ENCODE peak calls at places on chromosomes 2 and 18, in nine cellular contexts. Q, M, O, S, K, D, W, H and C are unnamed samples.

GRCh38 chr18:51110073-51110797 is 80.2 kb downstream of the SMAD4 start:
- DNase-seq in H (peak; percentile 31), O (peak; percentile 69), Q (no peak), M (peak; percentile 5), S (peak; percentile 73), D (no peak), W (peak; percentile 20), K (peak; percentile 28), C (peak; percentile 63)

GRCh38 chr2:165833156-165833555 is 39.1 kb upstream of the GALNT3 start:
- DNase-seq in D (no peak), O (no peak), K (no peak), W (no peak), M (peak; percentile 78), Q (no peak), H (no peak), S (no peak), C (no peak)

GRCh38 chr2:205670292-205670691 is 12.0 kb upstream of the NRP2 start:
- DNase-seq in W (no peak), M (no peak), Q (no peak), H (no peak), O (no peak), D (no peak), S (no peak), K (no peak), C (no peak)

GRCh38 chr2:207184348-207184747 is 18.6 kb upstream of the KLF7 start:
- DNase-seq in S (no peak), D (no peak), K (no peak), M (peak; percentile 77), Q (no peak), W (no peak), H (no peak), O (no peak), C (no peak)

GRCh38 chr2:3769766-3770165 is 66.4 kb downstream of the DCDC2C start:
- DNase-seq in M (peak; percentile 17), O (no peak), W (no peak), K (no peak), H (no peak), Q (no peak), S (no peak), D (no peak), C (no peak)

GRCh38 chr2:95266781-95267430 is 7.3 kb upstream of the PROM2 start:
- DNase-seq in Q (no peak), K (no peak), M (no peak), W (no peak), D (no peak), S (no peak), H (no peak), O (no peak), C (no peak)

GRCh38 chr2:98086491-98087446 is at the start of gene VWA3B:
- DNase-seq in M (no peak), H (peak; percentile 60), Q (peak; percentile 46), S (peak; percentile 76), O (peak; percentile 91), W (no peak), K (peak; percentile 33), D (no peak), C (peak; percentile 64)

GRCh38 chr18:286515-287310 is 18.9 kb upstream of the THOC1 start:
- DNase-seq in H (peak; percentile 10), Q (no peak), S (no peak), W (peak; percentile 67), M (peak; percentile 42), K (no peak), D (no peak), O (no peak), C (no peak)

GRCh38 chr2:241255542-241256167 is 59.8 kb downstream of the HDLBP start:
- DNase-seq in W (no peak), Q (no peak), S (peak; percentile 52), M (no peak), O (no peak), H (no peak), D (no peak), K (peak; percentile 44), C (no peak)

GRCh38 chr2:88666576-88666975 is 24.9 kb upstream of the RPIA start:
- DNase-seq in W (no peak), K (no peak), D (no peak), S (no peak), O (no peak), H (no peak), Q (no peak), M (no peak), C (no peak)

GRCh38 chr2:241635756-241636155 is 1.2 kb downstream of the THAP4 start:
- DNase-seq in Q (no peak), W (no peak), S (no peak), K (no peak), O (no peak), H (no peak), D (no peak), M (no peak), C (no peak)

GRCh38 chr2:45612265-45612664 is 1.2 kb upstream of the SRBD1 start:
- DNase-seq in K (no peak), D (no peak), O (no peak), S (no peak), W (peak; percentile 13), H (no peak), Q (no peak), M (no peak), C (no peak)

GRCh38 chr2:109690822-109691541 is 76.8 kb downstream of the SOWAHC start:
- DNase-seq in M (peak; percentile 22), H (no peak), W (no peak), Q (no peak), K (peak; percentile 54), O (peak; percentile 84), D (no peak), S (peak; percentile 88), C (peak; percentile 59)

GRCh38 chr18:48885266-48885950 is 65.4 kb downstream of the SMAD7 start:
- DNase-seq in S (peak; percentile 52), H (no peak), K (no peak), Q (no peak), O (no peak), M (no peak), D (no peak), W (no peak), C (no peak)

GRCh38 chr2:118459425-118459824 is 371.2 kb downstream of the INSIG2 start:
- DNase-seq in Q (no peak), K (no peak), H (no peak), W (no peak), O (no peak), S (no peak), D (no peak), M (no peak), C (no peak)

GRCh38 chr2:160269803-160270570 is 69.9 kb upstream of the ITGB6 start:
- DNase-seq in S (peak; percentile 96), O (peak; percentile 84), K (peak; percentile 95), D (peak; percentile 90), M (peak; percentile 92), Q (peak; percentile 31), W (peak; percentile 92), H (peak; percentile 92), C (peak; percentile 83)
- TF ChIP-seq POLR2A in S (no peak), O (peak; percentile 62), K (peak; percentile 32), D (no peak), M (no peak), Q (no peak), W (peak; percentile 76), H (no peak), C (no peak)

DNA sequence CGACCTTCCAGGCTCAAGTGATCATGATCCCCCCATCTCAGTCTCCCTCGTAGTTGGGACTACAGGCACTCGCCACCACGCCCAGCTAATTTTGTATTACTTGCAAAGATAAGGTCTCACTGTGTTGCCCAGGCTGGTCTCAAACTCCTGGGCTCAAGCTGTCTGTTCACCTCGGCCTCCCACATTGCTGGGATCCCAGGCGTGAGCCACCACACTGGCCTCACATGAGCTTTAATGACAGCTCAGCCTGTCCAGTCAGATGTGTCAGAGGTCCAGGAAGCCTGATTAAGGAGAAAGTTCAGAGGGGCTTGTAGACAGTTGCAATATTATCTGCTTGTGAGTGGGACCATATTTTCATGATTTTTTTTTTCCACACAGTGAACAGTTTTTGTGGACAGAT is 82.0 kb downstream of the LIMS1 start:
- DNase-seq in K (no peak), M (no peak), H (no peak), S (no peak), D (no peak), O (no peak), Q (no peak), W (no peak), C (no peak)
- H3K27ac ChIP-seq in K (no peak overlapping the region), M (no peak overlapping the region), H (no peak overlapping the region), S (peak overlapping the region; percentile 60), D (peak overlapping the region; percentile 42), O (no peak overlapping the region), Q (no peak overlapping the region), W (peak overlapping the region; percentile 43), C (peak overlapping the region; percentile 5)

DNA sequence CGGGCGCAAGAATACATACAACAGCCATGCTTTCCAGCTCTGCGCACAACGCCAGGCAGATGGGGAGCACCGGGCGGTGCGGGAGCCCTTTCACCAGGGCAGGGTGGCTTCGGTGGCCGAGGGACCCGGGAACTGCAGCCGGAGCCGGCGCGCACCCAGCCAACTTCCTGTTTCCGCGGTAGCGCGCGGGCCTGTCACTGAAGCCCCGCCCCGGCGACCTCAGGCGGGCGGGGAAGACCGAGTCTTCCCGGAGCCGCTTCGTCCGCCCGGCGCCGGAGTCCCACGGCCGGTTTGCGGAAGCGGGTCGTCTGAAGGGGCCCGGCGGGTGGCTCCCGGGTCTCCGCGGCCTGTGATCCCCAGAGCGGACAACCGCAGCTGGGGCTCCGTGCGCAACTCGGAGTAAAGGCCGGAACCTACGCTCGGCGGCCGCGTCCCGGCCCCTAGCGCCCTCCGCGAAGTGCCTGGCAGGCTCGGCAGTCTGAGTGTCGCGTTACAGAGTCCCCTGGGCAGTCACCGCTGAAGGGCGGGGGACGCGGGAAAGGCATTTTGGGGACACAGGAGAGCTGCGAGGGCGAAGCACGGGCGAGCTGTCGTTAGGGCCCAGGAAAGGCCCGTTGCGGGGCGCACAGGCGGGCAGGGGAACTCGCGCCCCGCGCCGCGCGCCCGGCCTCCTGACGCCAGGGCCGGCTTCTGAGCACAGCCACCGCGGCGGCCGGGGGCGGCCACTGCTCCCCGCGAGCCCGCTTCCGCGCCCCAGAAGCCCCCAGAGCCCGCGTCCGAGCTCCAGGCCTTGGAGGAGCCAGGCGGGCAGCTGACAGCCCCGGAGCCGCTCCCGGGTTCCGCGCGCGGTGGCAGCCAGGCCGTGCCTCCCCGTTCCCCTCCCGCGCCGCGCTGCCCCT is at the start of gene MPPE1:
- DNase-seq in O (peak; percentile 93), S (peak; percentile 94), W (peak; percentile 77), K (peak; percentile 82), M (peak; percentile 83), H (peak; percentile 83), D (peak; percentile 94), Q (peak; percentile 48), C (peak; percentile 87)
- TF ChIP-seq POLR2A in O (peak; percentile 98), S (peak; percentile 90), W (no peak), K (peak; percentile 89), M (peak; percentile 86), H (peak; percentile 62), D (peak; percentile 53), Q (peak; percentile 84), C (peak; percentile 91)

DNA sequence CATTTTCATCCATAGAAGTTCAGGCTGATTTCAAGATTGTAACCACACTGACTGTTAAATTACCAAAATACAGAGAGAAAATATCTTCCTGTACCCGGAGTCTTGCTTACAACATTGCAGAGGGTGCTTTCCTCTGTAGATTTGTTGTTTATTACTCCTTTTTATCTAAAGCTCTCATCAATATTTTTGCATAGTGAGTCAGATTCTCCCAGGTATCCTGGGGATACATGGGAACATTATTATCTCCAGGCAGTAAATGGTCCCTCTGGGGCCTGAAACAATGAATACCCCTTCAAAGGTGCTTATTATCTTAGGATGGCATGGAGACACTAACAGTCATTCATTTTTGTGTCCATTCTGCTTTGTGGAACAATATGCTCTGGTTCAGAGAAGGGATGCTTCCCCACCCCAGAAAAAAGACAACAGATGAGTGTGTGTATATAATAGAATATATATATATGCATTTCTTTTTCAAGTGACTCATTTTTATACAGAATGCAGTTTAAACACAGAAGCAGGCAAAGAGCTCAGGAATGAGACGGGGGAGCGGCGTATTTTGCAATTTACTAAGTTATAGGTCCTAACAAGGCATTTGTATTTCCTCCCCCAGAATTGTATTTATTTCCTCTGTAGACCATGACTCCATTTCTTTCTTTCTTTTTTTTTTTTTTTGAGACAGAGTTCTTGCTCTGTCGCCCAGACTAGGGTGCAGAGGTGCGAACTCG is 424.7 kb upstream of the ZEB2 start:
- DNase-seq in Q (no peak), D (no peak), S (no peak), W (no peak), H (no peak), M (peak; percentile 56), O (no peak), K (no peak), C (no peak)
- H3K27ac ChIP-seq in Q (no peak overlapping the region), D (no peak overlapping the region), S (no peak overlapping the region), W (peak overlapping the region; percentile 95), H (peak overlapping the region; percentile 87), M (peak overlapping the region; percentile 17), O (no peak overlapping the region), K (no peak overlapping the region), C (no peak overlapping the region)